ENCODE peak calls at places on chromosomes 11 and 22, in eight cellular contexts. S is LoVo; Y is T follicular helper cell; D is dorsolateral prefrontal cortex; B is SK-N-DZ; U is activated CD8-positive, alpha-beta memory T cell treated with anti-CD3 and anti-CD28 coated beads, Interleukin-2, amount 10 ng/mL, durations not matched to agents 7 days and 5 days; R is stimulated activated CD8-positive, alpha-beta memory T cell treated with anti-CD3 and anti-CD28 coated beads, Interleukin-7, amount 100 ng/mL, for 1 hour; K is body of pancreas. O is an unnamed sample.

GRCh38 chr22:49657275-49657973 is 170.2 kb downstream of the BRD1 start:
- DNase-seq in S (no peak), Y (peak; percentile 59), D (peak; percentile 18), B (no peak), U (peak; percentile 84), R (peak; percentile 46), K (no peak), O (peak; percentile 66)

GRCh38 chr11:64101461-64101860 is 64.5 kb downstream of the MACROD1 start:
- DNase-seq in S (no peak), Y (no peak), D (peak; percentile 47), B (no peak), U (no peak), R (no peak), K (no peak), O (peak; percentile 23)

GRCh38 chr11:86799680-86800075 is 664 bp upstream of the PRSS23 start:
- DNase-seq in S (no peak), Y (no peak), D (no peak), B (peak; percentile 21), U (no peak), R (no peak), K (no peak), O (no peak)

GRCh38 chr11:36195496-36196346 is 93.5 kb downstream of the COMMD9 start:
- DNase-seq in S (no peak), Y (no peak), D (no peak), B (peak; percentile 71), U (no peak), R (no peak), K (no peak), O (no peak)

GRCh38 chr11:79543101-79543500 is 102.3 kb upstream of the TENM4 start:
- DNase-seq in S (no peak), Y (no peak), D (no peak), B (no peak), U (no peak), R (no peak), K (no peak), O (no peak)

GRCh38 chr22:42039271-42039670 is 31.3 kb downstream of the NAGA start:
- DNase-seq in S (no peak), Y (no peak), D (no peak), B (no peak), U (no peak), R (no peak), K (no peak), O (no peak)

GRCh38 chr11:105609341-105609781 is 512 bp upstream of the GRIA4 start:
- DNase-seq in S (no peak), Y (no peak), D (peak; percentile 22), B (peak; percentile 69), U (no peak), R (no peak), K (no peak), O (no peak)

GRCh38 chr11:23680488-23681230 is 816.2 kb upstream of the LUZP2 start:
- DNase-seq in S (no peak), Y (no peak), D (no peak), B (no peak), U (no peak), R (no peak), K (no peak), O (no peak)

GRCh38 chr11:2860636-2861035 is 24.9 kb downstream of the CDKN1C start:
- DNase-seq in S (peak; percentile 46), Y (no peak), D (no peak), B (no peak), U (no peak), R (no peak), K (no peak), O (no peak)

GRCh38 chr11:10310301-10310841 is 5.5 kb downstream of the ADM start:
- DNase-seq in S (no peak), Y (no peak), D (no peak), B (peak; percentile 35), U (no peak), R (no peak), K (no peak), O (no peak)

GRCh38 chr11:2481253-2481652 is 36.4 kb downstream of the KCNQ1 start:
- DNase-seq in S (no peak), Y (no peak), D (no peak), B (no peak), U (no peak), R (no peak), K (no peak), O (no peak)

GRCh38 chr22:48340727-48341709 is 1486.7 kb downstream of the BRD1 start:
- DNase-seq in S (no peak), Y (no peak), D (no peak), B (no peak), U (no peak), R (no peak), K (no peak), O (no peak)

GRCh38 chr22:50074551-50075042 is 10.6 kb downstream of the MLC1 start:
- DNase-seq in S (no peak), Y (no peak), D (no peak), B (no peak), U (no peak), R (no peak), K (no peak), O (no peak)

GRCh38 chr11:134034496-134035381 is 34.1 kb upstream of the JAM3 start:
- DNase-seq in S (no peak), Y (no peak), D (no peak), B (no peak), U (no peak), R (no peak), K (peak; percentile 84), O (no peak)

GRCh38 chr11:48006301-48006992 is 26.1 kb downstream of the PTPRJ start:
- DNase-seq in S (no peak), Y (no peak), D (no peak), B (no peak), U (peak; percentile 77), R (no peak), K (no peak), O (no peak)

GRCh38 chr22:39559456-39560105 is 11.0 kb upstream of the CACNA1I start:
- DNase-seq in S (no peak), Y (no peak), D (no peak), B (no peak), U (no peak), R (no peak), K (no peak), O (no peak)

O was measured in tibial nerve.